ENCODE peak calls at places on chromosomes 7 and 10, in nine cellular contexts. One of them, this sample, is unnamed.

GRCh38 chr7:46145412-46145811 is 224.3 kb upstream of the IGFBP3 start:
- DNase-seq in AG04450: peak
- DNase-seq in activated CD4-positive, alpha-beta T cell treated with anti-CD3 and anti-CD28 coated beads for 36 hours: no peak
- DNase-seq in iris pigment epithelial cell: peak
- DNase-seq in K562: no peak
- DNase-seq in midbrain: no peak
- DNase-seq in T-helper 2 cell: no peak
- DNase-seq in neuronal stem cell: peak
- DNase-seq in NB4: no peak
- DNase-seq in this sample: no peak

GRCh38 chr7:27405780-27406179 is 163.2 kb downstream of the EVX1 start:
- DNase-seq in iris pigment epithelial cell: no peak
- DNase-seq in activated CD4-positive, alpha-beta T cell treated with anti-CD3 and anti-CD28 coated beads for 36 hours: no peak
- DNase-seq in NB4: no peak
- DNase-seq in midbrain: no peak
- DNase-seq in neuronal stem cell: no peak
- DNase-seq in T-helper 2 cell: no peak
- DNase-seq in AG04450: no peak
- DNase-seq in K562: no peak
- DNase-seq in this sample: no peak

GRCh38 chr7:135335628-135336139 is 102.0 kb downstream of the STRA8 start:
- DNase-seq in K562: peak
- DNase-seq in activated CD4-positive, alpha-beta T cell treated with anti-CD3 and anti-CD28 coated beads for 36 hours: peak
- DNase-seq in T-helper 2 cell: no peak
- DNase-seq in midbrain: no peak
- DNase-seq in iris pigment epithelial cell: peak
- DNase-seq in NB4: peak
- DNase-seq in neuronal stem cell: peak
- DNase-seq in AG04450: peak
- DNase-seq in this sample: peak

GRCh38 chr7:136953386-136953785 is 84.9 kb downstream of the CHRM2 start:
- DNase-seq in midbrain: no peak
- DNase-seq in activated CD4-positive, alpha-beta T cell treated with anti-CD3 and anti-CD28 coated beads for 36 hours: no peak
- DNase-seq in neuronal stem cell: no peak
- DNase-seq in T-helper 2 cell: no peak
- DNase-seq in NB4: no peak
- DNase-seq in AG04450: peak
- DNase-seq in K562: no peak
- DNase-seq in iris pigment epithelial cell: peak
- DNase-seq in this sample: no peak

GRCh38 chr7:19690736-19691135 is 18.1 kb downstream of the POLR1F start:
- DNase-seq in NB4: no peak
- DNase-seq in iris pigment epithelial cell: no peak
- DNase-seq in activated CD4-positive, alpha-beta T cell treated with anti-CD3 and anti-CD28 coated beads for 36 hours: no peak
- DNase-seq in midbrain: no peak
- DNase-seq in neuronal stem cell: no peak
- DNase-seq in K562: no peak
- DNase-seq in AG04450: no peak
- DNase-seq in T-helper 2 cell: no peak
- DNase-seq in this sample: no peak

GRCh38 chr10:114970515-114970914 is 32.5 kb downstream of the TRUB1 start:
- DNase-seq in K562: no peak
- DNase-seq in T-helper 2 cell: no peak
- DNase-seq in NB4: no peak
- DNase-seq in iris pigment epithelial cell: peak
- DNase-seq in AG04450: no peak
- DNase-seq in neuronal stem cell: peak
- DNase-seq in midbrain: no peak
- DNase-seq in activated CD4-positive, alpha-beta T cell treated with anti-CD3 and anti-CD28 coated beads for 36 hours: no peak
- DNase-seq in this sample: no peak

GRCh38 chr10:34814228-34815173 is 595 bp downstream of the PARD3 start:
- DNase-seq in K562: peak
- DNase-seq in neuronal stem cell: peak
- DNase-seq in NB4: peak
- DNase-seq in activated CD4-positive, alpha-beta T cell treated with anti-CD3 and anti-CD28 coated beads for 36 hours: peak
- DNase-seq in midbrain: peak
- DNase-seq in iris pigment epithelial cell: peak
- DNase-seq in AG04450: no peak
- DNase-seq in T-helper 2 cell: no peak
- DNase-seq in this sample: peak

GRCh38 chr10:17115683-17116082 is 13.9 kb downstream of the CUBN start:
- DNase-seq in K562: no peak
- DNase-seq in midbrain: no peak
- DNase-seq in activated CD4-positive, alpha-beta T cell treated with anti-CD3 and anti-CD28 coated beads for 36 hours: no peak
- DNase-seq in T-helper 2 cell: no peak
- DNase-seq in AG04450: no peak
- DNase-seq in NB4: no peak
- DNase-seq in iris pigment epithelial cell: peak
- DNase-seq in neuronal stem cell: no peak
- DNase-seq in this sample: no peak

GRCh38 chr7:95411666-95412065 is 15.5 kb upstream of the PON3 start:
- DNase-seq in activated CD4-positive, alpha-beta T cell treated with anti-CD3 and anti-CD28 coated beads for 36 hours: no peak
- DNase-seq in T-helper 2 cell: no peak
- DNase-seq in midbrain: no peak
- DNase-seq in NB4: no peak
- DNase-seq in K562: no peak
- DNase-seq in iris pigment epithelial cell: no peak
- DNase-seq in AG04450: no peak
- DNase-seq in neuronal stem cell: no peak
- DNase-seq in this sample: no peak

GRCh38 chr10:119166564-119166963 is 1.1 kb upstream of the SFXN4 start:
- DNase-seq in midbrain: no peak
- DNase-seq in T-helper 2 cell: no peak
- DNase-seq in AG04450: no peak
- DNase-seq in K562: no peak
- DNase-seq in neuronal stem cell: no peak
- DNase-seq in NB4: peak
- DNase-seq in iris pigment epithelial cell: no peak
- DNase-seq in activated CD4-positive, alpha-beta T cell treated with anti-CD3 and anti-CD28 coated beads for 36 hours: no peak
- DNase-seq in this sample: no peak

GRCh38 chr7:4190021-4190981 is 491.8 kb upstream of the FOXK1 start:
- DNase-seq in NB4: no peak
- DNase-seq in T-helper 2 cell: no peak
- DNase-seq in midbrain: no peak
- DNase-seq in neuronal stem cell: no peak
- DNase-seq in AG04450: no peak
- DNase-seq in activated CD4-positive, alpha-beta T cell treated with anti-CD3 and anti-CD28 coated beads for 36 hours: no peak
- DNase-seq in iris pigment epithelial cell: no peak
- DNase-seq in K562: no peak
- DNase-seq in this sample: no peak